ENCODE peak calls at places on chromosomes 12 and 14, in four cellular contexts. S is prostate gland, I is Panc1, Q is transverse colon. L is an unnamed sample.

GRCh38 chr12:53222170-53223005 is 9.6 kb downstream of the RARG start:
- DNase-seq in S (no peak), I (no peak), Q (no peak), L (no peak)

GRCh38 chr14:38079886-38080285 is 127.8 kb upstream of the SSTR1 start:
- DNase-seq in S (no peak), I (no peak), Q (no peak), L (no peak)

GRCh38 chr12:82867782-82868505 is 181.2 kb downstream of the TMTC2 start:
- DNase-seq in S (no peak), I (no peak), Q (no peak), L (no peak)

GRCh38 chr12:104526751-104527150 is 70.0 kb downstream of the CHST11 start:
- DNase-seq in S (no peak), I (no peak), Q (no peak), L (no peak)

GRCh38 chr14:78752789-78753188 is 582.6 kb downstream of the NRXN3 start:
- DNase-seq in S (no peak), I (no peak), Q (peak), L (no peak)

GRCh38 chr12:37543966-37544668 is 772.5 kb upstream of the ALG10B start:
- DNase-seq in S (no peak), I (no peak), Q (no peak), L (no peak)

GRCh38 chr12:10331642-10332239 is 24.1 kb downstream of the KLRD1 start:
- DNase-seq in S (peak), I (peak), Q (no peak), L (peak)

GRCh38 chr14:68979021-68979721 is at the start of gene ACTN1:
- DNase-seq in S (peak), I (peak), Q (peak), L (peak)

GRCh38 chr12:15819644-15820437 is 30.7 kb upstream of the EPS8 start:
- DNase-seq in S (no peak), I (no peak), Q (no peak), L (no peak)

GRCh38 chr12:130521375-130522124 is 183.9 kb downstream of the PIWIL1 start:
- DNase-seq in S (no peak), I (no peak), Q (no peak), L (no peak)

GRCh38 chr12:8145754-8146415 is 10.9 kb upstream of the ZNF705A start:
- DNase-seq in S (no peak), I (no peak), Q (no peak), L (no peak)

GRCh38 chr12:113302925-113303640 is 31.8 kb downstream of the SLC8B1 start:
- DNase-seq in S (peak), I (no peak), Q (no peak), L (no peak)

GRCh38 chr12:12007001-12007712 is 63.6 kb upstream of the BCL2L14 start:
- DNase-seq in S (no peak), I (no peak), Q (no peak), L (no peak)

GRCh38 chr14:32657081-32657480 is 281.6 kb upstream of the NPAS3 start:
- DNase-seq in S (no peak), I (no peak), Q (peak), L (no peak)

GRCh38 chr14:24441904-24442239 is 704 bp downstream of the SDR39U1 start:
- DNase-seq in S (no peak), I (no peak), Q (peak), L (no peak)

GRCh38 chr14:95507174-95507573 is 9.3 kb downstream of the SYNE3 start:
- DNase-seq in S (peak), I (no peak), Q (peak), L (no peak)

GRCh38 chr12:42426733-42427132 is 100.8 kb downstream of the PPHLN1 start:
- DNase-seq in S (no peak), I (no peak), Q (no peak), L (no peak)

GRCh38 chr12:94650143-94651056 is at the start of gene TMCC3:
- DNase-seq in S (peak), I (no peak), Q (peak), L (no peak)

GRCh38 chr14:64841121-64841611 is 38.5 kb downstream of the SPTB start:
- DNase-seq in S (no peak), I (no peak), Q (no peak), L (no peak)

GRCh38 chr12:53231859-53232640 is at the start of gene RARG:
- DNase-seq in S (peak), I (no peak), Q (peak), L (no peak)

GRCh38 chr14:75861161-75861621 is 120.6 kb downstream of the TGFB3 start:
- DNase-seq in S (no peak), I (no peak), Q (no peak), L (no peak)

GRCh38 chr12:2355604-2356003 is 302.8 kb downstream of the CACNA1C start:
- DNase-seq in S (no peak), I (no peak), Q (no peak), L (no peak)

GRCh38 chr14:80942158-80942738 is 710 bp upstream of the CEP128 start:
- DNase-seq in S (no peak), I (no peak), Q (no peak), L (no peak)

GRCh38 chr12:15428632-15429031 is 106.3 kb downstream of the PTPRO start:
- DNase-seq in S (no peak), I (no peak), Q (no peak), L (no peak)

GRCh38 chr14:22039938-22040780 is 366.5 kb upstream of the OR4E1 start:
- DNase-seq in S (no peak), I (no peak), Q (no peak), L (no peak)

GRCh38 chr12:75781532-75782046 is 250.0 kb downstream of the PHLDA1 start:
- DNase-seq in S (no peak), I (no peak), Q (no peak), L (no peak)

GRCh38 chr12:89671469-89671868 is 37.2 kb downstream of the ATP2B1 start:
- DNase-seq in S (no peak), I (no peak), Q (no peak), L (no peak)

GRCh38 chr12:68267892-68268396 is 14.5 kb upstream of the IL22 start:
- DNase-seq in S (no peak), I (no peak), Q (no peak), L (no peak)

GRCh38 chr14:89351364-89351957 is 65.6 kb downstream of the FOXN3 start:
- DNase-seq in S (peak), I (no peak), Q (peak), L (peak)

GRCh38 chr14:33430414-33430813 is 491.7 kb downstream of the NPAS3 start:
- DNase-seq in S (no peak), I (no peak), Q (no peak), L (no peak)

GRCh38 chr12:58247633-58248032 is 306.3 kb downstream of the ATP23 start:
- DNase-seq in S (no peak), I (no peak), Q (no peak), L (no peak)

GRCh38 chr14:33671556-33671955 is 279.3 kb downstream of the EGLN3 start:
- DNase-seq in S (no peak), I (no peak), Q (no peak), L (no peak)

GRCh38 chr12:38384816-38385491 is 68.4 kb downstream of the ALG10B start:
- DNase-seq in S (no peak), I (no peak), Q (no peak), L (no peak)

GRCh38 chr14:104425171-104425681 is 154.3 kb upstream of the C14orf180 start:
- DNase-seq in S (no peak), I (no peak), Q (no peak), L (no peak)

GRCh38 chr12:3004655-3005565 is 45.7 kb downstream of the TEAD4 start:
- DNase-seq in S (no peak), I (no peak), Q (no peak), L (no peak)

GRCh38 chr12:49550853-49551252 is 12.0 kb downstream of the KCNH3 start:
- DNase-seq in S (no peak), I (no peak), Q (no peak), L (no peak)

GRCh38 chr12:38921025-38921677 is 15.8 kb upstream of the CPNE8 start:
- DNase-seq in S (peak), I (peak), Q (peak), L (peak)

GRCh38 chr12:116018282-116018681 is 259.2 kb downstream of the MED13L start:
- DNase-seq in S (no peak), I (no peak), Q (no peak), L (no peak)

GRCh38 chr14:100076630-100077029 is 11.4 kb downstream of the EVL start:
- DNase-seq in S (no peak), I (no peak), Q (no peak), L (no peak)

DNA sequence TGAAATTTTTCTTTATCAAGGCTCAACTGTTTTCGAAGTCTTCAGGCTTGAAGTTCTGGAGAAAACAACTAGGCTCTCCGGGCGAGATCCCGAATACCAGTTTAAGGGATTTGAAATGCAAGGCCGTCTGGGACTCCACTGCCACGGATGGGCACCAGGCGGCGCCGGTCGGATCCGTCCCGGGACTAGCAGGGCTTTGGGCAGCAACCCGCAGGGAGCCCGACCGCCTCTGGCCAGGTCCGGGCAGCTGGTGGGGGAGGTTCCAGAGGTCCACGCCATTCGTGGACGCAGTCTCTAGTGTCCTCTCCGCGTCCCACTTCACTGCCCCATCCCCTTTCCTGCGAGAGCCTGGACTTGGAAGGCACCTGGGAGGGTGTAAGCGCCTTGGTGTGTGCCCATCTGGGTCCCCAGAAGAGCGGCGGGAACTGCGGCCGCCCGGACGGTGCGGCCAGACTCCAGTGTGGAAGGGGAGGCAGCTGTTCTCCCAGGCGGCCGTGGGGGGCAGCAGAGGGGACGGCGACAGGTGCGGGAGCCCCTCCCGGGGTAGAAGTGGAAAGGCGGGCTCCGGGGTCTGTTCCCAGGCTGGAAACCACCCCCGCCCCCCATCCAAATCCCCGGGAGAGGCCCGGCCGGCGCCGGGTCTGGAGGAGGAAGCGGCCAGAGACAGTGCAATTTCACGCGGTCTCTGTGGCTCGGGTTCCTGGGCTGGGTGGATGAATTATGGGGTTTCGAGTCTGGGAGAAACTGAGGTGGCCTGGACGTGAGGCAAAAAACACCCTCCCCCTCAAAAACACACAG is 835 bp upstream of the ERBB3 start:
- DNase-seq in S (peak), I (peak), Q (peak), L (no peak)
- TF ChIP-seq POLR2AphosphoS5 in S (peak), I (peak), Q (peak), L (no peak)

GRCh38 chr12:45671254-45671653 is 58.3 kb upstream of the ARID2 start:
- DNase-seq in S (no peak), I (no peak), Q (no peak), L (no peak)
- TF ChIP-seq POLR2AphosphoS5 in S (no peak), I (no peak), Q (no peak), L (no peak)

GRCh38 chr12:21647179-21647578 is 10.5 kb downstream of the LDHB start:
- DNase-seq in S (no peak), I (no peak), Q (no peak), L (no peak)
- TF ChIP-seq POLR2AphosphoS5 in S (no peak), I (no peak), Q (no peak), L (no peak)

GRCh38 chr12:131754184-131754583 is 43.3 kb downstream of the SFSWAP start:
- DNase-seq in S (no peak), I (no peak), Q (no peak), L (no peak)
- TF ChIP-seq POLR2AphosphoS5 in S (no peak), I (no peak), Q (no peak), L (no peak)

DNA sequence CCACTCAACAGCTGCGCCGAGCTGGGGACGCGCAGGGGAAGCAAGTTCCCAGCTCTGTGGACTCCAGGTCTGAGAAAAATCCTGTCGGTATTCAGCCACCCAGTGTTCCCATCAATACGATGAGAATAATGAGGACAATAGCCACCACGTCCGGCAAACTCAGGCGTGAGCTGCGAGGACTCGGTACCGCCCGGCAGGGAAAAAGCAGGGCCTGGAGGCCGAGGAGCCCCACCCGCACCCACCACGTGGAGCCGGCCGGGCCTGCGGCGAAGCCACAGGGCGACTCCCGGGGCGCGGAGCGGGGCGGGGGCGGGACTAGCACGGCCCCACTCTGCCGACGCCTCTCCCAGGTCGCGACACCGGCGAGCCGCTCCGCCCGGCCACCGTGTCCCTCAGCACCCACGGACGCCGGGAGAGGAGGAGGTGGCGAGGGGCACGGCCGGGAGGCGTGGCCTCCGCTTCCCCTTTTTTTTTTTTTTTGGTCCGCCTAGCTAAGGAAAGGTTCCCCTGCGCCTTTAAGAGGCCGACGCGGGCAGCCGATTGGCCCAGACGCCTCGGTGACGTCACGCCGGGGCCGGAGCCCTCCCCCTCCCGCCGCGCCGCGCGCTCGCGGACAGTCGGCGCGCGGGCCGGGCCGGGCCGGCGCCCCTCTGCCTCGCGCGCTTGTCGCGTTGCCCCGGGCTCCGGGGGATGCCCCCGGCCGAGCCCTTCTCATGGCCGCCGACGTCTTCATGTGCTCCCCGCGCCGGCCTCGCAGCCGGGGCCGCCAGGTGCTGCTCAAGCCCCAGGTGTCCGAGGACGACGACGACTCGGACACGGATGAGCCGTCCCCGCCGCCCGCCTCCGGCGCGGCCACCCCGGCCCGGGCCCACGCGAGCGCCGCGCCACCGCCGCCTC is at the start of gene MLXIP:
- DNase-seq in S (peak), I (no peak), Q (peak), L (no peak)
- TF ChIP-seq POLR2AphosphoS5 in S (peak), I (peak), Q (peak), L (peak)

DNA sequence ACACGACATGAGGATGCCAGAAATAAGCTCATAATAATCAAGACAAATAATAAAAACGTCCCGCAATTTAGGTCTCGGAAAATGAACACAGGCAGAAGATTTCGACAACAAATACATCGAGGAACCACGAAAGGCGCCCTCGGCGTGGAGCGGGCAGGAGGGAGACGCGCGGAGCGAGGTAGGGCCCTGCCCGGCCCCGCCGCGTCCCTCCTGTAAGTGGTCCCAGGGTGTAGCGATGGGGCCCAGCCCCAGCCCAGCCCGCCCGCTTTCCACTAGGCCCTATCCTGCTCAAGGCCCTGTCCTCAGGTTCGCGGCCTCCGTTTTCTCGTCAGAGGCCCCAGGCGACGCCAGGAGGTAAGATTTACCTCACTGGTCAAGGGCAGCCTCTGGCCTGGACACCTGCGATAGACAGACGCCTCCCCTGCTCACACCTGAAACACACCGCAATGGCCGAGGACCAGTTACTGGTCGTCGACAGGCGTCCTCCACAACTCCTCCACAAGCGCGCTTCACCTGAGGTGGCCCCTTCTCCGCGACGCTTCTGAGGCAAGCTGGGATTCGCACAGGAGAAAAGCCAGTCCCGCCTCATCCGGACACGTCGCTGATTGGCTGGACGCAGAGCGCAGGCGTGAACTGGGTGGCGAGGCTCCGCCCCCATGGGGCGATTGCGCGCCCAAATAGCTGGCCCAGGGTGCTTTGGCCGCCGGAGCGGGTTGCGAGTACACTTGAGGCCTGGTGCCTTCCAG is at the start of gene SYCP3:
- DNase-seq in S (no peak), I (no peak), Q (no peak), L (no peak)
- TF ChIP-seq POLR2AphosphoS5 in S (no peak), I (no peak), Q (no peak), L (no peak)

GRCh38 chr12:124515981-124516380 is 51.4 kb downstream of the NCOR2 start:
- DNase-seq in S (no peak), I (no peak), Q (no peak), L (no peak)

GRCh38 chr12:124514996-124515932 is 52.1 kb downstream of the NCOR2 start:
- DNase-seq in S (no peak), I (no peak), Q (no peak), L (no peak)

GRCh38 chr12:124517260-124518050 is 50.0 kb downstream of the NCOR2 start:
- DNase-seq in S (peak), I (no peak), Q (peak), L (no peak)

GRCh38 chr12:124518051-124518932 is 49.1 kb downstream of the NCOR2 start:
- DNase-seq in S (peak), I (peak), Q (peak), L (peak)

DNA sequence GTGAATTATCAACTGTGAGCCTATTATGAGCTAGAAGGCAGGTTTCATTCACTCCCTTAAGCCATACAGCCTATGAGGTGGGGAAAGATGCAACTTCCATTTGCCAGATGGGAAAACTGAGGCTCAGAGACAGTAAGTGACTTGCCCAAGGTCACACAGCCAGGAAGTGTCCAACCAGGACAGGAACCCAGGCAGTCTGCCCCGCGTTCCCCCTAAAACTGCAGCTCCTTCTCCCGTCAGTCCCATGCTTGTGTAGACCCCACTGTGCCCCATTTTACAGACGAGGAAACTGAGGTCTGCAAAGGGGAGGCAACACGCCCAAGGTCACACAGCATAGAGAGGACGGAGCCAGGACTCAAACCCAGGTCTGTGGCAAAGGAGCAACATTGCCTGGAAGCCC is 50.6 kb downstream of the NCOR2 start:
- DNase-seq in S (no peak), I (no peak), Q (no peak), L (no peak)
- TF ChIP-seq POLR2AphosphoS5 in S (no peak), I (no peak), Q (no peak), L (no peak)

DNA sequence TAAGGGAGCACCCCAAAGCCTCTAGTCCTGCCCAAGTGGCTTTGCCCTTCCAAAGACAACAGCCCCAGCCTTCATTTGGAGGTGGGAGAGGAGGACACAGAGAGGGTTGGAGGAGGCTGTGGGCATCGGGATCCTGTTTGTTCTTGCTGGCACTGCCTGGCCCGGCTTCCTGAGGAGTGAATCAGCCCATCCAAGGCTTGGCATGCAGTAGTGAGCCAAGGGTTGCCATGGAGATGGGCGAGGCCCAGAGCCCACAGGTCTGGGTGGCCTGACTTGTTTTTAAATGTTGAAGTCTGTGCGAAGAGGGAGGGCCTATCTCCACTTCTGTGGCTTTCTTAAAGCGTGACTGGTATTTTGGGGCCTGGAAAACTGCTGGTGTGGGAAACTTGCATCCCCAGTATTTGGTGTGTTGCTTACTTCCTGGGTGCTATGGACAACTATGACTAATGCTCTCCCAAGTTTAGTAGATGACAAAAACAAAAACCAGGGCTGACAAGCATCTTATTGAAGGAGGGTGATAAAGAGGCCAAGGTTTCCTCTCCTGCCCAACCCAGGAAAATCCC is 15.8 kb downstream of the CD9 start:
- DNase-seq in S (peak), I (peak), Q (peak), L (no peak)
- TF ChIP-seq POLR2AphosphoS5 in S (peak), I (no peak), Q (peak), L (no peak)

L was measured in SK-N-MC.